ENCODE peak calls at places on chromosomes 16 and 17, in nine cellular contexts. X is GM23248, W is OCI-LY7, E is DND-41, S is GM23338, Q is IMR-90, M is endothelial cell of umbilical vein, R is hepatocyte, P is PC-3. K is an unnamed sample.

GRCh38 chr17:20922128-20922670 is 120.6 kb downstream of the USP22 start:
- DNase-seq in X (peak; percentile 66), W (no peak), E (no peak), S (no peak), Q (peak; percentile 52), M (peak; percentile 18), R (no peak), P (peak; percentile 23), K (no peak)

GRCh38 chr17:4492762-4493561 is 5.7 kb upstream of the SPNS2 start:
- DNase-seq in X (peak; percentile 27), W (peak; percentile 66), E (peak; percentile 79), S (peak; percentile 96), Q (peak; percentile 28), M (peak; percentile 54), R (peak; percentile 80), P (peak; percentile 81), K (peak; percentile 90)

GRCh38 chr17:260031-260791 is 78.8 kb upstream of the DOC2B start:
- DNase-seq in X (no peak), W (peak; percentile 16), E (no peak), S (peak; percentile 40), Q (no peak), M (no peak), R (no peak), P (no peak), K (no peak)

GRCh38 chr16:12145918-12146317 is 169.4 kb downstream of the SNX29 start:
- DNase-seq in X (no peak), W (peak; percentile 87), E (no peak), S (peak; percentile 61), Q (peak; percentile 59), M (no peak), R (no peak), P (no peak), K (no peak)

GRCh38 chr17:80424878-80425765 is 10.2 kb downstream of the ENDOV start:
- DNase-seq in X (no peak), W (peak; percentile 66), E (no peak), S (no peak), Q (no peak), M (no peak), R (no peak), P (no peak), K (peak; percentile 37)

GRCh38 chr17:70168979-70169706 is at the start of gene KCNJ2:
- DNase-seq in X (peak; percentile 87), W (peak; percentile 87), E (no peak), S (peak; percentile 91), Q (peak; percentile 79), M (peak; percentile 93), R (peak; percentile 94), P (peak; percentile 94), K (peak; percentile 95)

GRCh38 chr16:4496305-4496704 is 20.1 kb downstream of the HMOX2 start:
- DNase-seq in X (peak; percentile 79), W (no peak), E (no peak), S (no peak), Q (peak; percentile 85), M (no peak), R (no peak), P (peak; percentile 60), K (no peak)

GRCh38 chr17:40071720-40072480 is 9.1 kb downstream of the THRA start:
- DNase-seq in X (peak; percentile 51), W (no peak), E (no peak), S (no peak), Q (no peak), M (peak; percentile 76), R (peak; percentile 72), P (no peak), K (no peak)

GRCh38 chr16:66324785-66325184 is 41.7 kb upstream of the CDH5 start:
- DNase-seq in X (peak; percentile 53), W (peak; percentile 21), E (peak; percentile 10), S (peak; percentile 72), Q (no peak), M (peak; percentile 16), R (peak; percentile 36), P (peak; percentile 49), K (peak; percentile 69)

GRCh38 chr16:49452568-49452967 is 79.0 kb downstream of the C16orf78 start:
- DNase-seq in X (no peak), W (no peak), E (no peak), S (peak; percentile 67), Q (no peak), M (no peak), R (no peak), P (no peak), K (peak; percentile 52)

GRCh38 chr16:50252082-50252611 is 14.2 kb upstream of the ADCY7 start:
- DNase-seq in X (no peak), W (no peak), E (no peak), S (no peak), Q (no peak), M (no peak), R (no peak), P (no peak), K (no peak)

GRCh38 chr17:28196637-28197036 is 122.4 kb upstream of the TMEM97 start:
- DNase-seq in X (no peak), W (no peak), E (no peak), S (no peak), Q (no peak), M (no peak), R (no peak), P (no peak), K (no peak)

GRCh38 chr16:49833055-49833454 is 22.9 kb downstream of the ZNF423 start:
- DNase-seq in X (peak; percentile 6), W (no peak), E (no peak), S (peak; percentile 56), Q (no peak), M (peak; percentile 77), R (peak; percentile 71), P (no peak), K (no peak)

GRCh38 chr17:62000186-62000585 is 64.9 kb downstream of the MED13 start:
- DNase-seq in X (no peak), W (no peak), E (no peak), S (no peak), Q (no peak), M (no peak), R (no peak), P (no peak), K (no peak)

GRCh38 chr16:55944377-55944802 is 69.2 kb upstream of the CES5A start:
- DNase-seq in X (peak; percentile 75), W (peak; percentile 39), E (peak; percentile 64), S (peak; percentile 83), Q (peak; percentile 55), M (peak; percentile 41), R (peak; percentile 82), P (peak; percentile 59), K (peak; percentile 79)

GRCh38 chr16:84647830-84648594 is at the start of gene KLHL36:
- DNase-seq in X (peak; percentile 78), W (peak; percentile 67), E (peak; percentile 67), S (peak; percentile 65), Q (no peak), M (peak; percentile 33), R (peak; percentile 79), P (peak; percentile 19), K (peak; percentile 52)

GRCh38 chr17:81888105-81888987 is 3.0 kb downstream of the ALYREF start:
- DNase-seq in X (no peak), W (no peak), E (no peak), S (no peak), Q (no peak), M (no peak), R (no peak), P (no peak), K (no peak)

GRCh38 chr17:81885869-81886548 is 5.4 kb downstream of the ALYREF start:
- DNase-seq in X (peak; percentile 81), W (no peak), E (no peak), S (no peak), Q (no peak), M (no peak), R (no peak), P (peak; percentile 93), K (no peak)

GRCh38 chr17:81884968-81885367 is 6.4 kb downstream of the ALYREF start:
- DNase-seq in X (no peak), W (no peak), E (no peak), S (no peak), Q (no peak), M (no peak), R (no peak), P (no peak), K (no peak)

GRCh38 chr17:81885454-81885853 is 5.9 kb downstream of the ALYREF start:
- DNase-seq in X (no peak), W (no peak), E (no peak), S (no peak), Q (no peak), M (no peak), R (no peak), P (no peak), K (no peak)

GRCh38 chr17:81884520-81884919 is 6.9 kb downstream of the ALYREF start:
- DNase-seq in X (no peak), W (no peak), E (no peak), S (no peak), Q (no peak), M (no peak), R (no peak), P (no peak), K (no peak)
- H4K20me1 ChIP-seq in X (no peaks in the 10 kb centered on the region), W (peaks cover 12% of the 10 kb centered on the region), E (peaks cover 53% of the 10 kb centered on the region), S (peaks cover 18% of the 10 kb centered on the region), Q (peaks cover 19% of the 10 kb centered on the region), M (no peaks in the 10 kb centered on the region), R (no peaks in the 10 kb centered on the region), P (peaks cover 24% of the 10 kb centered on the region), K (peaks cover 4% of the 10 kb centered on the region)

DNA sequence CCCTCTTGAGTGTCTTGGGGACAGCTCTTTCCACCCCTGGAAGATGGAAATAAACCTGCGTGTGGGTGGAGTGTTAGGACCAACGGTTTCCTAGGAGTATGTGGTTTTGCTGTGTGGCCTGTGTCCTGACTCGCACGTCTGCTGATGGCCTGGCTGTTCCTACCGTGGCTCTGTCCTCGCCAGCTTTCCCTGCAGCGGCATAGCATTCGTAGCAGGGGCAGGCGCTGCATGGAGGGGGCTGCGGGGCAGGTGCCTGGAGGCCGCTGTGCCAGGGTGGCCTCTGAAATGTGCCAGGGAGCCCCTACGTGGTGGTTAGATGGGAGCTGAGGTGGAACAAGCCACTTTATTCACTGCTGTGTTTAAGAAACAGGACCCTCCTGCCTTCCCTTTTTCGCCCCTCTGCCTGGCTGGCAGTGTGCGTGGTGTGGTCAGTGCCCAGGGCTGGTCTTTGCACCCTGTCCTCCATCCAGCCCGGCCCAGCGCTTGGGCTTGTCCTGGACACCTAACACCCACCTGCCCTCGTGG is 10.6 kb downstream of the SLC16A3 start:
- DNase-seq in X (peak; percentile 62), W (no peak), E (no peak), S (no peak), Q (no peak), M (no peak), R (no peak), P (no peak), K (no peak)
- H4K20me1 ChIP-seq in X (peaks cover 6% of the 10 kb centered on the region), W (peaks cover 4% of the 10 kb centered on the region), E (peaks cover 49% of the 10 kb centered on the region), S (peaks cover 17% of the 10 kb centered on the region), Q (peaks cover 100% of the 10 kb centered on the region), M (no peaks in the 10 kb centered on the region), R (peaks cover 46% of the 10 kb centered on the region), P (peaks cover 59% of the 10 kb centered on the region), K (peaks cover 97% of the 10 kb centered on the region)

GRCh38 chr16:31780342-31780741 is 93.3 kb upstream of the ZNF267 start:
- DNase-seq in X (no peak), W (no peak), E (no peak), S (no peak), Q (no peak), M (no peak), R (no peak), P (no peak), K (no peak)
- H4K20me1 ChIP-seq in X (no peaks in the 10 kb centered on the region), W (no peaks in the 10 kb centered on the region), E (no peaks in the 10 kb centered on the region), S (no peaks in the 10 kb centered on the region), Q (no peaks in the 10 kb centered on the region), M (no peaks in the 10 kb centered on the region), R (no peaks in the 10 kb centered on the region), P (no peaks in the 10 kb centered on the region), K (no peaks in the 10 kb centered on the region)

DNA sequence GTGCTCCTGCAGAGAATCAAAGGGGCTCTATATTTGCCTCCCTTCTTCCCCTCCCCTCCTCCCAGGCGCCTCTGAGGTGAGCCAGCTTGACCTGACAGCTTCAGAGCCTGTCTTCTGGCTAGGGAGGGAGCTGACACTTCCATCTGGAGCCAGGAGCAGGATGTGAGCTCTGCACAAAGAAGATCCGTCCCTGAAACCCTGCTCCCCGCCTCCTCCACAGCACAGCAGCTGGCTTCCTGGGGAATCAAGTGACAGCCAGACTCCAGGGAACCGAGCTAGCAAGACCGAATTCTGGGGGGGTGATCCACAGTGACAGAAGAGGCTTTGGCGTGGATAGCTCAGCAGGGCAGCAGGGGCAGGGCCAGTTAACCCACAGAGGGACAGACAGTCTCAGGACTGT is 37.2 kb downstream of the CCDC182 start:
- DNase-seq in X (peak; percentile 15), W (no peak), E (no peak), S (peak; percentile 73), Q (peak; percentile 10), M (no peak), R (peak; percentile 30), P (no peak), K (peak; percentile 71)
- H4K20me1 ChIP-seq in X (no peaks in the 10 kb centered on the region), W (no peaks in the 10 kb centered on the region), E (no peaks in the 10 kb centered on the region), S (no peaks in the 10 kb centered on the region), Q (no peaks in the 10 kb centered on the region), M (no peaks in the 10 kb centered on the region), R (no peaks in the 10 kb centered on the region), P (no peaks in the 10 kb centered on the region), K (no peaks in the 10 kb centered on the region)